ENCODE peak calls at places on chromosomes 13 and 19, in four cellular contexts. One of them, this sample, is unnamed.

GRCh38 chr19:12703056-12703455 is 6.6 kb upstream of the FBXW9 start:
- DNase-seq in heart left ventricle: no peak
- DNase-seq in mesothelial cell of epicardium: no peak
- DNase-seq in mammary epithelial cell: peak
- DNase-seq in this sample: no peak

GRCh38 chr13:45362939-45363338 is 22.0 kb upstream of the TPT1 start:
- DNase-seq in heart left ventricle: no peak
- DNase-seq in mesothelial cell of epicardium: no peak
- DNase-seq in mammary epithelial cell: no peak
- DNase-seq in this sample: no peak

GRCh38 chr19:4379383-4380253 is 20.7 kb downstream of the SH3GL1 start:
- DNase-seq in heart left ventricle: no peak
- DNase-seq in mesothelial cell of epicardium: no peak
- DNase-seq in mammary epithelial cell: peak
- DNase-seq in this sample: no peak

GRCh38 chr19:44447864-44448674 is at the start of gene ZNF229:
- DNase-seq in heart left ventricle: peak
- DNase-seq in mesothelial cell of epicardium: peak
- DNase-seq in mammary epithelial cell: peak
- DNase-seq in this sample: peak

GRCh38 chr13:76685938-76686337 is 200.3 kb downstream of the KCTD12 start:
- DNase-seq in heart left ventricle: no peak
- DNase-seq in mesothelial cell of epicardium: no peak
- DNase-seq in mammary epithelial cell: no peak
- DNase-seq in this sample: no peak

GRCh38 chr19:1645299-1645698 is 7.1 kb downstream of the TCF3 start:
- DNase-seq in heart left ventricle: peak
- DNase-seq in mesothelial cell of epicardium: no peak
- DNase-seq in mammary epithelial cell: no peak
- DNase-seq in this sample: no peak

GRCh38 chr13:51767100-51767499 is 36.9 kb downstream of the DHRS12 start:
- DNase-seq in heart left ventricle: no peak
- DNase-seq in mesothelial cell of epicardium: no peak
- DNase-seq in mammary epithelial cell: no peak
- DNase-seq in this sample: no peak

GRCh38 chr13:65841156-65841555 is 1389.0 kb downstream of the PCDH9 start:
- DNase-seq in heart left ventricle: no peak
- DNase-seq in mesothelial cell of epicardium: no peak
- DNase-seq in mammary epithelial cell: no peak
- DNase-seq in this sample: no peak

GRCh38 chr13:101341464-101341863 is 74.8 kb downstream of the NALCN start:
- DNase-seq in heart left ventricle: no peak
- DNase-seq in mesothelial cell of epicardium: no peak
- DNase-seq in mammary epithelial cell: no peak
- DNase-seq in this sample: no peak

GRCh38 chr19:55590621-55591020 is 8.7 kb downstream of the FIZ1 start:
- DNase-seq in heart left ventricle: no peak
- DNase-seq in mesothelial cell of epicardium: no peak
- DNase-seq in mammary epithelial cell: no peak
- DNase-seq in this sample: no peak

GRCh38 chr13:98586400-98587144 is 9.7 kb upstream of the STK24 start:
- DNase-seq in heart left ventricle: no peak
- DNase-seq in mesothelial cell of epicardium: no peak
- DNase-seq in mammary epithelial cell: no peak
- DNase-seq in this sample: no peak

GRCh38 chr13:91381371-91381770 is 17.1 kb upstream of the GPC5 start:
- DNase-seq in heart left ventricle: no peak
- DNase-seq in mesothelial cell of epicardium: no peak
- DNase-seq in mammary epithelial cell: no peak
- DNase-seq in this sample: no peak

GRCh38 chr19:48896191-48896720 is 2.3 kb downstream of the TULP2 start:
- DNase-seq in heart left ventricle: peak
- DNase-seq in mesothelial cell of epicardium: no peak
- DNase-seq in mammary epithelial cell: no peak
- DNase-seq in this sample: no peak

GRCh38 chr13:36673838-36674326 is at the start of gene SERTM1:
- DNase-seq in heart left ventricle: peak
- DNase-seq in mesothelial cell of epicardium: peak
- DNase-seq in mammary epithelial cell: peak
- DNase-seq in this sample: peak

GRCh38 chr19:55210120-55210493 is 806 bp upstream of the PTPRH start:
- DNase-seq in heart left ventricle: no peak
- DNase-seq in mesothelial cell of epicardium: no peak
- DNase-seq in mammary epithelial cell: peak
- DNase-seq in this sample: no peak

GRCh38 chr19:15438124-15438496 is 11.6 kb downstream of the WIZ start:
- DNase-seq in heart left ventricle: no peak
- DNase-seq in mesothelial cell of epicardium: no peak
- DNase-seq in mammary epithelial cell: no peak
- DNase-seq in this sample: no peak

GRCh38 chr13:30978981-30979956 is 46.8 kb downstream of the TEX26 start:
- DNase-seq in heart left ventricle: no peak
- DNase-seq in mesothelial cell of epicardium: no peak
- DNase-seq in mammary epithelial cell: no peak
- DNase-seq in this sample: no peak

DNA sequence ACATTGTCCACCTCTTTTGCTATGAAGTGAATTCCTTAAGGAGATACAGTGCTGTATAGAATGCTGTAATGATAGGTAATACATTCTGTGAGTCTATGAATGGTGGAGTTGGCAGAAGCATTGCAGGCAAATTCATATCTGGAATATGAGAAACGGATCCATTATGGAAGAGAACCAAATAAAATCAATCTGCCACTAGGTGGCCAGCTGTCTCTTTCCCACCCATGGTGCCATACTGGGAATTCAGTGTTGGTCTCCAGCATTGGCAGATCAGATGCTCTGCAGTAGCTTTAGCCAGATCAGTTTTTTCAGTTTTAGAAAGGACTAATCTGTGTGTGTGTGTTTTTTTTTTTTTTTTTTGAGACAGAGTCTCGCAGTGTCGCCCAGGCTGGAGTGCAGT is 27.6 kb downstream of the DNAJC3 start:
- DNase-seq in heart left ventricle: no peak
- DNase-seq in mesothelial cell of epicardium: no peak
- DNase-seq in mammary epithelial cell: no peak
- DNase-seq in this sample: no peak
- TF ChIP-seq CTCF in heart left ventricle: no peak
- TF ChIP-seq CTCF in mesothelial cell of epicardium: peak
- TF ChIP-seq CTCF in mammary epithelial cell: peak
- TF ChIP-seq CTCF in this sample: peak

GRCh38 chr13:23750383-23751121 is 138.6 kb downstream of the MIPEP start:
- DNase-seq in heart left ventricle: no peak
- DNase-seq in mesothelial cell of epicardium: no peak
- DNase-seq in mammary epithelial cell: no peak
- DNase-seq in this sample: no peak
- TF ChIP-seq CTCF in heart left ventricle: no peak
- TF ChIP-seq CTCF in mesothelial cell of epicardium: no peak
- TF ChIP-seq CTCF in mammary epithelial cell: no peak
- TF ChIP-seq CTCF in this sample: no peak

GRCh38 chr19:50779504-50780457 is 9.5 kb downstream of the GPR32 start:
- DNase-seq in heart left ventricle: no peak
- DNase-seq in mesothelial cell of epicardium: no peak
- DNase-seq in mammary epithelial cell: peak
- DNase-seq in this sample: no peak

GRCh38 chr19:50785329-50785922 is 4.8 kb upstream of the ACP4 start:
- DNase-seq in heart left ventricle: no peak
- DNase-seq in mesothelial cell of epicardium: no peak
- DNase-seq in mammary epithelial cell: no peak
- DNase-seq in this sample: no peak

GRCh38 chr19:50790365-50790825 is at the start of gene ACP4:
- DNase-seq in heart left ventricle: no peak
- DNase-seq in mesothelial cell of epicardium: no peak
- DNase-seq in mammary epithelial cell: no peak
- DNase-seq in this sample: no peak

GRCh38 chr19:50780753-50781480 is 9.3 kb upstream of the ACP4 start:
- DNase-seq in heart left ventricle: no peak
- DNase-seq in mesothelial cell of epicardium: no peak
- DNase-seq in mammary epithelial cell: no peak
- DNase-seq in this sample: no peak

GRCh38 chr19:50784710-50785109 is 5.5 kb upstream of the ACP4 start:
- DNase-seq in heart left ventricle: no peak
- DNase-seq in mesothelial cell of epicardium: no peak
- DNase-seq in mammary epithelial cell: no peak
- DNase-seq in this sample: no peak
- TF ChIP-seq CTCF in heart left ventricle: no peak
- TF ChIP-seq CTCF in mesothelial cell of epicardium: no peak
- TF ChIP-seq CTCF in mammary epithelial cell: no peak
- TF ChIP-seq CTCF in this sample: no peak

DNA sequence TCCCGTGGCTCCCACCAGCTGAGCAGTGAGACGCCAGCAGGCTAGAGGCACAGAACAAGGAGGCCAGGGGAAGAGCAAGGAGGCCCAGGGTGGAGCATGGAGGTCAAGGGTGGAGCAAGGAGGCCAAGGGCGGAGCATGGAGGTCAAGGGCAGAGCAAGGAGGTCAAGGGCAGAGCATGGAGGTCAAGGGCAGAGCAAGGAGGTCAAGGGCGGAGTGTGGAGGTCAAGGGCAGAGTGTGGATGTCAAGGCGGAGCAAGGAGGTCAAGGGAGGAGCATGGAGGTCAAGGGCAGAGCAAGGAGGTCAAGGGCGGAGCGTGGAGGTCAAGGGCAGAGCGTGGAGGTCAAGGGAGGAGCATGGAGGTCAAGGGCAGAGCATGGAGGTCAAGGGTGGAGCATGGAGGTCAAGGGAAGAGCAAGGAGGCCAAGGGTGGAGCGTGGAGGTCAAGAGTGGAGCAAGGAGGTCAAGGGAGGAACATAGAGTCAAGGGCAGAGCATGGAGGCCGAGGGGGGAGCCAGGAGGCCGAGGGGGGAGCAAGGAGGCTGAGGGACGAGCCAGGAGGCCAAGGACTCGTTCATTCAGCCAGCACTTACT is 27.7 kb downstream of the DPF1 start:
- DNase-seq in heart left ventricle: no peak
- DNase-seq in mesothelial cell of epicardium: no peak
- DNase-seq in mammary epithelial cell: no peak
- DNase-seq in this sample: no peak
- TF ChIP-seq CTCF in heart left ventricle: no peak
- TF ChIP-seq CTCF in mesothelial cell of epicardium: no peak
- TF ChIP-seq CTCF in mammary epithelial cell: no peak
- TF ChIP-seq CTCF in this sample: no peak

GRCh38 chr13:113211774-113212173 is 2.4 kb downstream of the CUL4A start:
- DNase-seq in heart left ventricle: no peak
- DNase-seq in mesothelial cell of epicardium: no peak
- DNase-seq in mammary epithelial cell: no peak
- DNase-seq in this sample: no peak
- TF ChIP-seq CTCF in heart left ventricle: no peak
- TF ChIP-seq CTCF in mesothelial cell of epicardium: no peak
- TF ChIP-seq CTCF in mammary epithelial cell: peak
- TF ChIP-seq CTCF in this sample: peak

DNA sequence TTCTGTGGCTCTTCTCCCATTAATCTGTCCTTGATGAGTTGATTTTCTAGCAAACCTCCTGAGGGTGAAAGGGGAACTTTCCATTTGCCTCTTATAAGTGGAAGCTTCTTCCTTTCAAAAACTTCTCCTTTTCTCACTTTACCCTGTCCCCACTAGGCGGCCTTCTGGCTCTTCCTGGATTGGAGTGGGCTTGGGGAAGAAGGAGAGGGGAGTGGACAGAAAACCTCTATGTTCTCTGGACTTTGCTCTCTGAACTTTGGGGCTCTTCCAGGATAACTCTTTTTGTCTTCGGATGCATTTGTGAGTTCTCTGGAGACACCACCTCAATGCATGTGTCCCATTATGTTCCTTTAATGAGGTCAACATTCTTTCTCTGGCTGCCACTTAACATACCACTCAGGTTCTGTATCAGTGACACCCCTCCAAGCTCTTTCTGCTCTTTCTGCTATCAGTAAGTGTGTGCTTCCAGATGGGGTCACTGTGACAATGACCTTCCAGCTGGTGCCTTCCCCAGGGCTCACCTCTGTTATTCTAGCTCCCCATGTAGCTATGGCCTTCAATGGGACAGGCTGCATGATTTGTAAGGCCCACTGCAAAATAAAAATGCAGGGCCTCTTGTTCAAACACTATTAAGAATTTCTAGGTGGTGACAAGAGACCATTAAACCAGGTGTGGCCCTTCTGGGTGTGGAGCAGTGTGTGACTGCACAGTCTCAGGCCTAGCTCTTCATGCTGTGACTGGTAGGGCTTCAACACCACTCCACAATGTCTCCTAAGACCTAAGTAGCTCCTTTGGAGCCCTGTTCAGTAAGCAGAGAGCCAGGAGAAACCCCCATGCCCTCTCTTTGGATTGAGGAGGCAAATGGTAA is 389.2 kb downstream of the EFNB2 start:
- DNase-seq in heart left ventricle: no peak
- DNase-seq in mesothelial cell of epicardium: no peak
- DNase-seq in mammary epithelial cell: no peak
- DNase-seq in this sample: no peak
- TF ChIP-seq CTCF in heart left ventricle: no peak
- TF ChIP-seq CTCF in mesothelial cell of epicardium: no peak
- TF ChIP-seq CTCF in mammary epithelial cell: no peak
- TF ChIP-seq CTCF in this sample: no peak

GRCh38 chr13:49218493-49219051 is 1.6 kb upstream of the MLNR start:
- DNase-seq in heart left ventricle: no peak
- DNase-seq in mesothelial cell of epicardium: no peak
- DNase-seq in mammary epithelial cell: no peak
- DNase-seq in this sample: no peak

GRCh38 chr13:49219647-49220034 is 497 bp upstream of the MLNR start:
- DNase-seq in heart left ventricle: no peak
- DNase-seq in mesothelial cell of epicardium: no peak
- DNase-seq in mammary epithelial cell: no peak
- DNase-seq in this sample: no peak

GRCh38 chr13:49220856-49221614 is 897 bp downstream of the MLNR start:
- DNase-seq in heart left ventricle: no peak
- DNase-seq in mesothelial cell of epicardium: no peak
- DNase-seq in mammary epithelial cell: no peak
- DNase-seq in this sample: no peak

GRCh38 chr13:49217962-49218492 is 2.1 kb upstream of the MLNR start:
- DNase-seq in heart left ventricle: no peak
- DNase-seq in mesothelial cell of epicardium: no peak
- DNase-seq in mammary epithelial cell: no peak
- DNase-seq in this sample: no peak

DNA sequence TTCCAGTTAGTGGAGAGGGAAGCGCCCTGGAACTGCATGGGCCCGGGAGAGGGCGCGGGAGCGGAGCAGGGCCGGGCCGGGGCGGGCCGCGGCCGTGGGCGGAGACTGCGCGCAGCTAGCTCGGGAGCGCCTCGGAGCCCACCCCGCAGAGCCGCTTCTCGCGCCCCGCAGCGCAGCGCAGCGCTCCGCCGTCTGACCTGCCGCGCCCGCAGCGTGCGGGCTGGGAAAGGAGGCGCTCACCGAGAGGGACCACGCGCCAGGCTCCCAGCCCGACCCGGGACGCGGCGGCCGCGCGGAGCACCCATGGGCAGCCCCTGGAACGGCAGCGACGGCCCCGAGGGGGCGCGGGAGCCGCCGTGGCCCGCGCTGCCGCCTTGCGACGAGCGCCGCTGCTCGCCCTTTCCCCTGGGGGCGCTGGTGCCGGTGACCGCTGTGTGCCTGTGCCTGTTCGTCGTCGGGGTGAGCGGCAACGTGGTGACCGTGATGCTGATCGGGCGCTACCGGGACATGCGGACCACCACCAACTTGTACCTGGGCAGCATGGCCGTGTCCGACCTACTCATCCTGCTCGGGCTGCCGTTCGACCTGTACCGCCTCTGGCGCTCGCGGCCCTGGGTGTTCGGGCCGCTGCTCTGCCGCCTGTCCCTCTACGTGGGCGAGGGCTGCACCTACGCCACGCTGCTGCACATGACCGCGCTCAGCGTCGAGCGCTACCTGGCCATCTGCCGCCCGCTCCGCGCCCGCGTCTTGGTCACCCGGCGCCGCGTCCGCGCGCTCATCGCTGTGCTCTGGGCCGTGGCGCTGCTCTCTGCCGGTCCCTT is at the start of gene MLNR:
- DNase-seq in heart left ventricle: peak
- DNase-seq in mesothelial cell of epicardium: no peak
- DNase-seq in mammary epithelial cell: peak
- DNase-seq in this sample: no peak
- TF ChIP-seq CTCF in heart left ventricle: peak
- TF ChIP-seq CTCF in mesothelial cell of epicardium: no peak
- TF ChIP-seq CTCF in mammary epithelial cell: no peak
- TF ChIP-seq CTCF in this sample: peak